ENCODE peak calls at places on chromosomes 4 and X, in eight cellular contexts. B is left ventricle myocardium inferior, U is neural progenitor cell, T is ovary, O is A549, G is tibial artery, N is endothelial cell of umbilical vein, H is heart left ventricle. F is an unnamed sample. For H3K4me1, the result is how much of the 10 kb centered on the place peaks cover.

GRCh38 chrX:45422216-45422925 is 221.7 kb upstream of the DIPK2B start:
- DNase-seq in B (no peak), U (no peak), T (no peak), O (no peak), G (no peak), N (no peak), H (no peak), F (no peak)

GRCh38 chr4:72313121-72313520 is 255.9 kb downstream of the ADAMTS3 start:
- DNase-seq in B (no peak), U (no peak), T (no peak), O (no peak), G (no peak), N (no peak), H (no peak), F (no peak)

GRCh38 chrX:19882066-19882775 is 5.2 kb downstream of the SH3KBP1 start:
- DNase-seq in B (no peak), U (no peak), T (no peak), O (no peak), G (no peak), N (no peak), H (no peak), F (no peak)

GRCh38 chrX:19902110-19902509 is 14.7 kb upstream of the SH3KBP1 start:
- DNase-seq in B (peak), U (no peak), T (no peak), O (no peak), G (no peak), N (no peak), H (peak), F (no peak)

GRCh38 chr4:126991965-126992364 is 640.8 kb upstream of the INTU start:
- DNase-seq in B (no peak), U (no peak), T (no peak), O (no peak), G (no peak), N (no peak), H (no peak), F (no peak)

GRCh38 chrX:94057385-94057784 is 383.4 kb downstream of the FAM133A start:
- DNase-seq in B (no peak), U (no peak), T (no peak), O (no peak), G (no peak), N (no peak), H (no peak), F (no peak)

GRCh38 chr4:119040261-119040660 is 95.4 kb upstream of the MYOZ2 start:
- DNase-seq in B (no peak), U (no peak), T (no peak), O (no peak), G (no peak), N (no peak), H (no peak), F (no peak)

GRCh38 chr4:91488946-91489345 is 814.8 kb upstream of the GRID2 start:
- DNase-seq in B (no peak), U (no peak), T (no peak), O (no peak), G (no peak), N (no peak), H (no peak), F (no peak)

GRCh38 chr4:39526283-39526682 is 956 bp downstream of the UGDH start:
- DNase-seq in B (no peak), U (peak), T (no peak), O (no peak), G (no peak), N (no peak), H (no peak), F (no peak)

GRCh38 chrX:134631404-134632346 is 26.6 kb downstream of the PLAC1 start:
- DNase-seq in B (no peak), U (peak), T (no peak), O (no peak), G (no peak), N (no peak), H (no peak), F (peak)

GRCh38 chrX:97529801-97530200 is 646.1 kb downstream of the RPA4 start:
- DNase-seq in B (no peak), U (no peak), T (no peak), O (no peak), G (no peak), N (peak), H (no peak), F (no peak)

GRCh38 chr4:73741140-73741749 is 876 bp downstream of the CXCL8 start:
- DNase-seq in B (no peak), U (no peak), T (no peak), O (no peak), G (no peak), N (peak), H (no peak), F (no peak)

GRCh38 chr4:40180356-40180755 is 16.5 kb upstream of the RHOH start:
- DNase-seq in B (no peak), U (no peak), T (no peak), O (no peak), G (no peak), N (peak), H (no peak), F (no peak)

GRCh38 chr4:146192060-146192459 is 16.5 kb downstream of the LSM6 start:
- DNase-seq in B (peak), U (no peak), T (no peak), O (peak), G (no peak), N (no peak), H (peak), F (peak)

GRCh38 chrX:124791492-124792095 is 445.2 kb downstream of the SH2D1A start:
- DNase-seq in B (no peak), U (no peak), T (no peak), O (no peak), G (no peak), N (no peak), H (no peak), F (no peak)

GRCh38 chrX:72180539-72180938 is 1.0 kb upstream of the PIN4 start:
- DNase-seq in B (no peak), U (no peak), T (no peak), O (no peak), G (no peak), N (no peak), H (no peak), F (no peak)

GRCh38 chrX:115642895-115643530 is 82.0 kb downstream of the PLS3 start:
- DNase-seq in B (no peak), U (peak), T (peak), O (peak), G (no peak), N (peak), H (peak), F (no peak)

GRCh38 chrX:68732906-68733493 is 85.5 kb downstream of the STARD8 start:
- DNase-seq in B (peak), U (peak), T (peak), O (peak), G (peak), N (peak), H (peak), F (peak)

GRCh38 chr4:124262211-124263179 is 450.0 kb downstream of the ANKRD50 start:
- DNase-seq in B (no peak), U (peak), T (peak), O (peak), G (peak), N (peak), H (peak), F (peak)

DNA sequence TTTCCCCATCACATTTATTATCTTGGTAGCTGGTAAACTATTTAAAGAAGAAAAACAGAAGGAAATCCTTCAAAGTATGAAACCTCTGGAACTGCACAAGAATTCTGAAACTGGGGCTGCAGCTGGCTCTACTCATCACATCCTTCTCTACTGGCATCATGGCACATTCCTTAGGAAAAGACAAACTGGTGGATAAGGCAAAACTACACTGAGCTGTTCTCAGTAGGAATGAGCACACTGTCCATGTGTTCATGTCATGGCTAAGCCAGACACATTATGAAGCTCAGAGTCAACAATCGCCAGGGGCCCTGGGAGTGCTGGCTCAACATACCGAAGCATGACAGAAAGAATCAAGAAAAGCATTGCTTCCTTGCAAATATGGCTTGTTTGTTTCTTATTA is 300.4 kb upstream of the VCX start:
- DNase-seq in B (no peak), U (no peak), T (no peak), O (no peak), G (no peak), N (no peak), H (no peak), F (no peak)
- H3K4me1 ChIP-seq in B (under half), U (under half), T (under half), O (under half), G (under half), N (under half), H (under half), F (under half)

GRCh38 chr4:176642472-176642871 is 150.2 kb downstream of the VEGFC start:
- DNase-seq in B (no peak), U (no peak), T (no peak), O (no peak), G (no peak), N (no peak), H (no peak), F (no peak)
- TF ChIP-seq CTCF in B (no peak), U (no peak), T (no peak), O (no peak), G (no peak), N (no peak), H (no peak), F (no peak)

DNA sequence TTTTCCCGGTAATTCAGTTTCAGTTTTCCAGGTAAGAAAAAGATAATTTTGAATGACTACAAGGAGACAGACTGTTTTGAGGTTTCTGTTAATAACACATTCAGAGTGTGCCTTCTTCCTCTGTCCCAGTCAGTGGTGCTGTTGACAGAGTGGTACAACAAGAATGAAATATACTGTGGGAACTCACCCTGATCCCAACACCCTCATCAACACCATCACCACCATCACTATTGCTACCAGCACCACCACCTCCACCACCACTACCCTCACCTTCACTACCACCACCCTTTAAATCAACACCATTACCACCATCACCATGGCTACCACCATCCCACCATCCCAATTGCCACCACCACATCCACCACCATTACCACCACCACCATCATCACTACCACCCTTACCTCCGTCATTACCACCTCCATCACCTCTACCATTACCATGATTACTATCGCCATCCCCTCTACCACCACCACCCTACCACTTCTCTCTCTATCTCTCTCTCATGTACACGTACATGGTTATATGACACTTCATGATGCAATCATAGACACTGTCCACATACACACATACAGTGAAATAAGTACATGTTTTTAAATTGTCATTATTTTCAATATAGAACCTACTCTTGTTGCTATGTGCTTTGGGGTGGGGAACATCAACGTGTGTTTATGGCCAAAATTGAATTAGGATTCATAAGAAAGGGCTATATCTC is 91.5 kb downstream of the MAMLD1 start:
- DNase-seq in B (no peak), U (no peak), T (no peak), O (no peak), G (no peak), N (no peak), H (no peak), F (no peak)
- H3K4me1 ChIP-seq in B (under half), U (under half), T (under half), O (under half), G (under half), N (under half), H (under half), F (under half)

DNA sequence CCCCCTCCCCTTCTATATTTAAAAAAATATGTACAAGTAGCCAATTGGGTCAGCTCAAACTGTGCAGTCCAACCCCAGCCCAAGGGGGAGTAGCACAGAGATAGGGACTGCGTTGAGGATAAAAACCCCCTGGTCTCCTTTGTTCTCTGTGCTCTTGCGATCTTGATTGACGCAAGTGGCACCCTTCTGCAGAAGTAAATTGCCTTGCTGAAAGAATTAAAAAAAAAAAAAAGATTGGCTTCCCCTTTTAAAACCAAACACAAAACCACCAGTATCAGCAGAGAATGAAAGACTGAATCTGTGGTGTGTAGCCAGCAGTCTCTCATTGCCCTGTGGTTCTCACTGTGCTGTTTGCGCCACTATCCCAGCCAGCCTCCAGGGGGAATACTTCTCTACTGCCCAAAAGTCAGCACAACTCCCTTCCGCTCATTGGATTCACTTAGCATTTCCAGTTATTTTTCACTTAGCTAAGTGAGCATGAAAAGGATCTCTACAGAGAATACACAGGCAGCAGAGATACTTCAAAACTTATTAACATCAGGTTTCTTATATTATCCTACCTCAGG is 29.7 kb downstream of the MANBA start:
- DNase-seq in B (no peak), U (peak), T (no peak), O (no peak), G (no peak), N (no peak), H (no peak), F (no peak)
- TF ChIP-seq CTCF in B (peak), U (peak), T (no peak), O (no peak), G (no peak), N (peak), H (no peak), F (no peak)